ENCODE peak calls at places on chromosomes 16 and 17, in seven cellular contexts. G is pancreas, W is OCI-LY7, S is HCT116, R is NCI-H226, Z is GM23338, Y is left lung. I is an unnamed sample.

GRCh38 chr17:792277-792676 is 10.1 kb downstream of the MRM3 start:
- DNase-seq in S (no peak), R (no peak), Y (no peak), G (no peak), W (no peak), Z (peak), I (peak)

GRCh38 chr16:68406458-68407041 is 41.8 kb downstream of the SMPD3 start:
- DNase-seq in R (no peak), S (no peak), G (no peak), Y (no peak), W (no peak), Z (no peak), I (no peak)

GRCh38 chr16:1105888-1106620 is 10.0 kb upstream of the C1QTNF8 start:
- DNase-seq in G (peak), S (no peak), Y (no peak), Z (peak), R (peak), W (peak), I (peak)

GRCh38 chr17:43366809-43367587 is 31.8 kb upstream of the ARL4D start:
- DNase-seq in Z (peak), S (no peak), W (no peak), G (no peak), R (no peak), Y (no peak), I (no peak)

GRCh38 chr17:44610331-44610730 is 45.9 kb upstream of the MEIOC start:
- DNase-seq in Y (no peak), R (no peak), G (no peak), W (no peak), S (no peak), Z (no peak), I (no peak)

GRCh38 chr16:84444476-84444875 is 60.0 kb downstream of the MEAK7 start:
- DNase-seq in S (no peak), Y (no peak), W (no peak), Z (no peak), G (no peak), R (no peak), I (no peak)

GRCh38 chr16:57479422-57480126 is 6.7 kb downstream of the DOK4 start:
- DNase-seq in W (no peak), R (peak), G (no peak), S (no peak), Y (no peak), Z (peak), I (peak)

GRCh38 chr17:1948517-1948825 is 76.7 kb downstream of the RTN4RL1 start:
- DNase-seq in R (no peak), Z (no peak), S (no peak), G (no peak), Y (no peak), W (no peak), I (no peak)

GRCh38 chr17:3894927-3895343 is 2.1 kb upstream of the CAMKK1 start:
- DNase-seq in S (no peak), G (peak), R (peak), W (no peak), Z (no peak), Y (no peak), I (no peak)

GRCh38 chr17:66542967-66543525 is 240.6 kb downstream of the PRKCA start:
- DNase-seq in Z (no peak), R (peak), Y (no peak), G (no peak), W (no peak), S (no peak), I (no peak)

GRCh38 chr16:74899786-74900185 is 85.1 kb downstream of the WDR59 start:
- DNase-seq in S (no peak), R (no peak), Y (no peak), W (no peak), G (no peak), Z (no peak), I (no peak)

GRCh38 chr17:2262146-2262587 is 41.4 kb downstream of the SMG6 start:
- DNase-seq in Z (no peak), R (peak), G (no peak), S (no peak), Y (no peak), W (no peak), I (no peak)

GRCh38 chr17:9898812-9899211 is 6.3 kb downstream of the RCVRN start:
- DNase-seq in R (no peak), Z (no peak), G (no peak), S (no peak), W (no peak), Y (no peak), I (no peak)

I was measured in A549.